ENCODE peak calls at places on chromosomes 12 and 14, in seven cellular contexts. One of them, this sample, is unnamed.
A peak's percentile ranks its signal among the peaks of the same experiment; 100 is the strongest.

GRCh38 chr12:65025070-65025469 is 96.0 kb downstream of the WIF1 start:
- DNase-seq in activated T-cell treated with anti-CD3 and anti-CD28 coated beads, Interleukin-2, amount 50 U/mL, for 1 hour: no peak
- DNase-seq in stimulated activated naive CD4-positive, alpha-beta T cell: no peak
- DNase-seq in fibroblast of gingiva: no peak
- DNase-seq in fibroblast of mammary gland: no peak
- DNase-seq in G401: no peak
- DNase-seq in renal cortical epithelial cell: no peak
- DNase-seq in this sample: no peak

GRCh38 chr12:94712852-94713545 is 62.6 kb upstream of the TMCC3 start:
- DNase-seq in fibroblast of gingiva: no peak
- DNase-seq in G401: no peak
- DNase-seq in fibroblast of mammary gland: no peak
- DNase-seq in renal cortical epithelial cell: no peak
- DNase-seq in stimulated activated naive CD4-positive, alpha-beta T cell: no peak
- DNase-seq in activated T-cell treated with anti-CD3 and anti-CD28 coated beads, Interleukin-2, amount 50 U/mL, for 1 hour: no peak
- DNase-seq in this sample: no peak

GRCh38 chr12:6277982-6278438 is 32.5 kb upstream of the PLEKHG6 start:
- DNase-seq in fibroblast of gingiva: no peak
- DNase-seq in fibroblast of mammary gland: no peak
- DNase-seq in renal cortical epithelial cell: no peak
- DNase-seq in stimulated activated naive CD4-positive, alpha-beta T cell: no peak
- DNase-seq in G401: no peak
- DNase-seq in activated T-cell treated with anti-CD3 and anti-CD28 coated beads, Interleukin-2, amount 50 U/mL, for 1 hour: no peak
- DNase-seq in this sample: no peak

GRCh38 chr14:54640480-54640879 is 73.6 kb downstream of the SAMD4A start:
- DNase-seq in stimulated activated naive CD4-positive, alpha-beta T cell: no peak
- DNase-seq in G401: no peak
- DNase-seq in fibroblast of mammary gland: no peak
- DNase-seq in fibroblast of gingiva: peak; percentile 20
- DNase-seq in renal cortical epithelial cell: no peak
- DNase-seq in activated T-cell treated with anti-CD3 and anti-CD28 coated beads, Interleukin-2, amount 50 U/mL, for 1 hour: no peak
- DNase-seq in this sample: no peak

GRCh38 chr12:107560906-107561285 is 124.7 kb upstream of the PWP1 start:
- DNase-seq in fibroblast of mammary gland: no peak
- DNase-seq in stimulated activated naive CD4-positive, alpha-beta T cell: no peak
- DNase-seq in activated T-cell treated with anti-CD3 and anti-CD28 coated beads, Interleukin-2, amount 50 U/mL, for 1 hour: no peak
- DNase-seq in renal cortical epithelial cell: no peak
- DNase-seq in G401: no peak
- DNase-seq in fibroblast of gingiva: no peak
- DNase-seq in this sample: no peak

GRCh38 chr14:70955543-70956480 is 48.6 kb downstream of the PCNX1 start:
- DNase-seq in renal cortical epithelial cell: peak; percentile 26
- DNase-seq in activated T-cell treated with anti-CD3 and anti-CD28 coated beads, Interleukin-2, amount 50 U/mL, for 1 hour: peak; percentile 44
- DNase-seq in G401: no peak
- DNase-seq in fibroblast of gingiva: peak; percentile 45
- DNase-seq in fibroblast of mammary gland: peak; percentile 55
- DNase-seq in stimulated activated naive CD4-positive, alpha-beta T cell: peak; percentile 56
- DNase-seq in this sample: no peak

GRCh38 chr12:49801141-49802063 is 26.8 kb downstream of the NCKAP5L start:
- DNase-seq in renal cortical epithelial cell: no peak
- DNase-seq in activated T-cell treated with anti-CD3 and anti-CD28 coated beads, Interleukin-2, amount 50 U/mL, for 1 hour: no peak
- DNase-seq in fibroblast of gingiva: no peak
- DNase-seq in G401: no peak
- DNase-seq in stimulated activated naive CD4-positive, alpha-beta T cell: no peak
- DNase-seq in fibroblast of mammary gland: no peak
- DNase-seq in this sample: no peak

GRCh38 chr12:32290411-32290810 is 108.9 kb upstream of the FGD4 start:
- DNase-seq in activated T-cell treated with anti-CD3 and anti-CD28 coated beads, Interleukin-2, amount 50 U/mL, for 1 hour: no peak
- DNase-seq in stimulated activated naive CD4-positive, alpha-beta T cell: no peak
- DNase-seq in renal cortical epithelial cell: peak; percentile 65
- DNase-seq in G401: no peak
- DNase-seq in fibroblast of mammary gland: peak; percentile 38
- DNase-seq in fibroblast of gingiva: peak; percentile 14
- DNase-seq in this sample: no peak

GRCh38 chr12:59583003-59583712 is 12.7 kb upstream of the SLC16A7 start:
- DNase-seq in G401: no peak
- DNase-seq in fibroblast of gingiva: no peak
- DNase-seq in renal cortical epithelial cell: no peak
- DNase-seq in activated T-cell treated with anti-CD3 and anti-CD28 coated beads, Interleukin-2, amount 50 U/mL, for 1 hour: no peak
- DNase-seq in stimulated activated naive CD4-positive, alpha-beta T cell: no peak
- DNase-seq in fibroblast of mammary gland: no peak
- DNase-seq in this sample: no peak

GRCh38 chr14:35986219-35986573 is 160.1 kb downstream of the BRMS1L start:
- DNase-seq in renal cortical epithelial cell: no peak
- DNase-seq in activated T-cell treated with anti-CD3 and anti-CD28 coated beads, Interleukin-2, amount 50 U/mL, for 1 hour: no peak
- DNase-seq in fibroblast of gingiva: no peak
- DNase-seq in stimulated activated naive CD4-positive, alpha-beta T cell: no peak
- DNase-seq in G401: no peak
- DNase-seq in fibroblast of mammary gland: no peak
- DNase-seq in this sample: no peak

GRCh38 chr12:120741476-120742206 is 16.0 kb downstream of the ACADS start:
- DNase-seq in activated T-cell treated with anti-CD3 and anti-CD28 coated beads, Interleukin-2, amount 50 U/mL, for 1 hour: no peak
- DNase-seq in fibroblast of mammary gland: no peak
- DNase-seq in stimulated activated naive CD4-positive, alpha-beta T cell: no peak
- DNase-seq in fibroblast of gingiva: no peak
- DNase-seq in G401: no peak
- DNase-seq in renal cortical epithelial cell: no peak
- DNase-seq in this sample: no peak

GRCh38 chr12:111268738-111269572 is 99.9 kb downstream of the PHETA1 start:
- DNase-seq in stimulated activated naive CD4-positive, alpha-beta T cell: no peak
- DNase-seq in G401: no peak
- DNase-seq in activated T-cell treated with anti-CD3 and anti-CD28 coated beads, Interleukin-2, amount 50 U/mL, for 1 hour: no peak
- DNase-seq in renal cortical epithelial cell: no peak
- DNase-seq in fibroblast of mammary gland: peak; percentile 12
- DNase-seq in fibroblast of gingiva: no peak
- DNase-seq in this sample: no peak

GRCh38 chr12:14810167-14810952 is 3.6 kb downstream of the SMCO3 start:
- DNase-seq in G401: no peak
- DNase-seq in fibroblast of gingiva: no peak
- DNase-seq in renal cortical epithelial cell: no peak
- DNase-seq in activated T-cell treated with anti-CD3 and anti-CD28 coated beads, Interleukin-2, amount 50 U/mL, for 1 hour: no peak
- DNase-seq in fibroblast of mammary gland: no peak
- DNase-seq in stimulated activated naive CD4-positive, alpha-beta T cell: no peak
- DNase-seq in this sample: no peak

GRCh38 chr12:110351119-110351518 is 52.4 kb downstream of the ANAPC7 start:
- DNase-seq in stimulated activated naive CD4-positive, alpha-beta T cell: no peak
- DNase-seq in G401: no peak
- DNase-seq in activated T-cell treated with anti-CD3 and anti-CD28 coated beads, Interleukin-2, amount 50 U/mL, for 1 hour: no peak
- DNase-seq in fibroblast of gingiva: no peak
- DNase-seq in fibroblast of mammary gland: no peak
- DNase-seq in renal cortical epithelial cell: no peak
- DNase-seq in this sample: no peak

GRCh38 chr12:29241821-29242591 is 92.9 kb downstream of the FAR2 start:
- DNase-seq in fibroblast of gingiva: peak; percentile 85
- DNase-seq in fibroblast of mammary gland: peak; percentile 96
- DNase-seq in G401: peak; percentile 62
- DNase-seq in stimulated activated naive CD4-positive, alpha-beta T cell: no peak
- DNase-seq in renal cortical epithelial cell: peak; percentile 98
- DNase-seq in activated T-cell treated with anti-CD3 and anti-CD28 coated beads, Interleukin-2, amount 50 U/mL, for 1 hour: no peak
- DNase-seq in this sample: no peak

GRCh38 chr14:31291210-31291609 is 83.6 kb upstream of the HECTD1 start:
- DNase-seq in activated T-cell treated with anti-CD3 and anti-CD28 coated beads, Interleukin-2, amount 50 U/mL, for 1 hour: no peak
- DNase-seq in G401: no peak
- DNase-seq in fibroblast of gingiva: peak; percentile 60
- DNase-seq in fibroblast of mammary gland: no peak
- DNase-seq in stimulated activated naive CD4-positive, alpha-beta T cell: no peak
- DNase-seq in renal cortical epithelial cell: peak; percentile 73
- DNase-seq in this sample: no peak

GRCh38 chr14:53539489-53540126 is 386.5 kb upstream of the DDHD1 start:
- DNase-seq in stimulated activated naive CD4-positive, alpha-beta T cell: peak; percentile 6
- DNase-seq in activated T-cell treated with anti-CD3 and anti-CD28 coated beads, Interleukin-2, amount 50 U/mL, for 1 hour: peak; percentile 28
- DNase-seq in G401: peak; percentile 80
- DNase-seq in fibroblast of mammary gland: peak; percentile 78
- DNase-seq in fibroblast of gingiva: peak; percentile 74
- DNase-seq in renal cortical epithelial cell: peak; percentile 71
- DNase-seq in this sample: peak; percentile 57

GRCh38 chr12:19190292-19191031 is 60.9 kb downstream of the PLEKHA5 start:
- DNase-seq in fibroblast of mammary gland: peak; percentile 70
- DNase-seq in activated T-cell treated with anti-CD3 and anti-CD28 coated beads, Interleukin-2, amount 50 U/mL, for 1 hour: no peak
- DNase-seq in renal cortical epithelial cell: peak; percentile 70
- DNase-seq in fibroblast of gingiva: no peak
- DNase-seq in stimulated activated naive CD4-positive, alpha-beta T cell: no peak
- DNase-seq in G401: peak; percentile 44
- DNase-seq in this sample: no peak

GRCh38 chr12:124713436-124714082 is 146.1 kb upstream of the NCOR2 start:
- DNase-seq in fibroblast of gingiva: peak; percentile 79
- DNase-seq in renal cortical epithelial cell: peak; percentile 85
- DNase-seq in activated T-cell treated with anti-CD3 and anti-CD28 coated beads, Interleukin-2, amount 50 U/mL, for 1 hour: peak; percentile 46
- DNase-seq in stimulated activated naive CD4-positive, alpha-beta T cell: peak; percentile 69
- DNase-seq in fibroblast of mammary gland: peak; percentile 67
- DNase-seq in G401: no peak
- DNase-seq in this sample: peak; percentile 57

GRCh38 chr12:78442454-78442801 is 422.1 kb upstream of the SYT1 start:
- DNase-seq in fibroblast of gingiva: peak; percentile 51
- DNase-seq in activated T-cell treated with anti-CD3 and anti-CD28 coated beads, Interleukin-2, amount 50 U/mL, for 1 hour: no peak
- DNase-seq in renal cortical epithelial cell: peak; percentile 42
- DNase-seq in G401: no peak
- DNase-seq in stimulated activated naive CD4-positive, alpha-beta T cell: no peak
- DNase-seq in fibroblast of mammary gland: peak; percentile 66
- DNase-seq in this sample: no peak

GRCh38 chr12:132840536-132840935 is 11.9 kb upstream of the GOLGA3 start:
- DNase-seq in activated T-cell treated with anti-CD3 and anti-CD28 coated beads, Interleukin-2, amount 50 U/mL, for 1 hour: no peak
- DNase-seq in fibroblast of gingiva: no peak
- DNase-seq in renal cortical epithelial cell: no peak
- DNase-seq in fibroblast of mammary gland: no peak
- DNase-seq in stimulated activated naive CD4-positive, alpha-beta T cell: no peak
- DNase-seq in G401: no peak
- DNase-seq in this sample: no peak

GRCh38 chr12:2283910-2284309 is 231.1 kb downstream of the CACNA1C start:
- DNase-seq in fibroblast of mammary gland: peak; percentile 72
- DNase-seq in renal cortical epithelial cell: no peak
- DNase-seq in fibroblast of gingiva: peak; percentile 70
- DNase-seq in activated T-cell treated with anti-CD3 and anti-CD28 coated beads, Interleukin-2, amount 50 U/mL, for 1 hour: no peak
- DNase-seq in stimulated activated naive CD4-positive, alpha-beta T cell: no peak
- DNase-seq in G401: no peak
- DNase-seq in this sample: no peak

GRCh38 chr14:103207038-103207403 is 83.8 kb downstream of the TNFAIP2 start:
- DNase-seq in fibroblast of gingiva: peak; percentile 56
- DNase-seq in renal cortical epithelial cell: peak; percentile 41
- DNase-seq in fibroblast of mammary gland: peak; percentile 36
- DNase-seq in activated T-cell treated with anti-CD3 and anti-CD28 coated beads, Interleukin-2, amount 50 U/mL, for 1 hour: no peak
- DNase-seq in G401: peak; percentile 7
- DNase-seq in stimulated activated naive CD4-positive, alpha-beta T cell: no peak
- DNase-seq in this sample: no peak